ENCODE peak calls at places on chromosomes 16 and 17, in nine cellular contexts. J is mucosa of descending colon; W is naive thymus-derived CD8-positive, alpha-beta T cell; A is suprapubic skin; E is adrenal gland; B is iris pigment epithelial cell; Y is OCI-M1; T is activated naive CD4-positive, alpha-beta T cell treated with anti-CD3 and anti-CD28 coated beads for 36 hours; Z is spleen. D is an unnamed sample.

GRCh38 chr17:80785477-80786178 is 206.0 kb upstream of the CHMP6 start:
- DNase-seq in W (no peak), Z (no peak), J (no peak), A (no peak), B (no peak), T (peak; percentile 81), Y (no peak), E (no peak), D (no peak)

GRCh38 chr16:66908762-66909559 is 9.7 kb downstream of the CDH16 start:
- DNase-seq in W (no peak), J (no peak), Z (peak; percentile 55), E (no peak), B (no peak), A (no peak), Y (no peak), T (no peak), D (no peak)

GRCh38 chr16:72894291-72895151 is 153.4 kb downstream of the ZFHX3 start:
- DNase-seq in Y (no peak), B (no peak), Z (no peak), A (no peak), J (no peak), T (no peak), E (no peak), W (no peak), D (no peak)

GRCh38 chr17:16649585-16649984 is 4.1 kb downstream of the ZNF624 start:
- DNase-seq in E (no peak), J (no peak), W (no peak), T (no peak), A (no peak), Y (no peak), Z (no peak), B (no peak), D (no peak)

GRCh38 chr17:42521666-42522262 is 14.3 kb upstream of the NAGLU start:
- DNase-seq in T (no peak), J (no peak), E (peak; percentile 64), Y (no peak), B (no peak), Z (peak; percentile 67), W (no peak), A (no peak), D (no peak)

GRCh38 chr16:59878999-59879398 is 1144.9 kb upstream of the GOT2 start:
- DNase-seq in W (no peak), Z (no peak), Y (no peak), A (no peak), T (no peak), J (no peak), E (no peak), B (no peak), D (no peak)

GRCh38 chr16:1102921-1103648 is 7.0 kb upstream of the C1QTNF8 start:
- DNase-seq in A (no peak), T (peak; percentile 64), J (no peak), Y (peak; percentile 70), E (peak; percentile 50), Z (peak; percentile 89), B (no peak), W (peak; percentile 76), D (peak; percentile 59)

GRCh38 chr16:67470314-67470713 is 10.6 kb downstream of the ATP6V0D1 start:
- DNase-seq in T (no peak), Y (no peak), E (peak; percentile 98), W (no peak), J (no peak), Z (peak; percentile 82), B (no peak), A (no peak), D (no peak)

GRCh38 chr16:57091200-57091989 is 988 bp upstream of the CPNE2 start:
- DNase-seq in Y (no peak), J (peak; percentile 68), T (no peak), B (peak; percentile 56), A (no peak), Z (no peak), W (no peak), E (peak; percentile 34), D (no peak)

GRCh38 chr17:6279659-6280058 is 155.3 kb downstream of the AIPL1 start:
- DNase-seq in Z (no peak), J (no peak), A (no peak), B (no peak), T (peak; percentile 50), W (no peak), Y (peak; percentile 11), E (no peak), D (no peak)

GRCh38 chr17:66542967-66543525 is 240.6 kb downstream of the PRKCA start:
- DNase-seq in Y (no peak), B (peak; percentile 90), W (no peak), A (no peak), T (no peak), Z (no peak), E (no peak), J (no peak), D (no peak)

GRCh38 chr17:5635949-5636348 is 51.6 kb upstream of the NLRP1 start:
- DNase-seq in B (no peak), T (no peak), W (no peak), Z (no peak), J (no peak), E (no peak), A (no peak), Y (no peak), D (no peak)

GRCh38 chr17:13557077-13557476 is 44.7 kb downstream of the HS3ST3A1 start:
- DNase-seq in Y (no peak), J (no peak), T (no peak), E (no peak), Z (no peak), B (peak; percentile 87), A (no peak), W (no peak), D (no peak)

GRCh38 chr16:85728879-85729278 is 22.0 kb downstream of the C16orf74 start:
- DNase-seq in Z (no peak), Y (no peak), A (no peak), E (no peak), W (no peak), J (no peak), T (no peak), B (no peak), D (no peak)

GRCh38 chr16:75614247-75614897 is 8.7 kb downstream of the ADAT1 start:
- DNase-seq in E (no peak), T (no peak), A (no peak), B (peak; percentile 84), J (no peak), Z (no peak), Y (no peak), W (no peak), D (no peak)

GRCh38 chr16:84132527-84133285 is 12.3 kb downstream of the HSDL1 start:
- DNase-seq in J (no peak), B (peak; percentile 30), E (no peak), W (no peak), Y (peak; percentile 59), T (no peak), Z (no peak), A (no peak), D (no peak)

GRCh38 chr17:78892936-78893379 is 10.0 kb downstream of the CEP295NL start:
- DNase-seq in E (no peak), A (no peak), J (no peak), Z (no peak), T (no peak), B (no peak), Y (no peak), W (no peak), D (no peak)

GRCh38 chr17:1617620-1618174 is 10.9 kb downstream of the SLC43A2 start:
- DNase-seq in B (peak; percentile 85), Z (no peak), T (no peak), J (peak; percentile 86), Y (peak; percentile 21), A (no peak), E (peak; percentile 75), W (no peak), D (no peak)

GRCh38 chr17:64732336-64733006 is 70.4 kb upstream of the SMURF2 start:
- DNase-seq in J (no peak), E (peak; percentile 76), Y (no peak), A (peak; percentile 58), B (peak; percentile 56), T (no peak), Z (no peak), W (no peak), D (no peak)

GRCh38 chr16:85898521-85899442 is at the start of gene IRF8:
- DNase-seq in Y (no peak), J (peak; percentile 92), E (peak; percentile 58), T (peak; percentile 88), A (peak; percentile 70), B (peak; percentile 69), Z (peak; percentile 95), W (peak; percentile 70), D (peak; percentile 88)

GRCh38 chr16:75254359-75254837 is 3.0 kb upstream of the BCAR1 start:
- DNase-seq in W (no peak), E (peak; percentile 56), J (no peak), T (no peak), B (peak; percentile 91), A (peak; percentile 66), Y (no peak), Z (peak; percentile 66), D (no peak)

GRCh38 chr17:79261361-79262072 is 186.9 kb downstream of the ENGASE start:
- DNase-seq in E (no peak), A (no peak), Z (no peak), T (no peak), W (no peak), B (no peak), J (no peak), Y (no peak), D (no peak)

GRCh38 chr16:46826618-46827017 is 4.4 kb downstream of the C16orf87 start:
- DNase-seq in Z (no peak), E (no peak), B (peak; percentile 59), J (no peak), Y (no peak), A (no peak), W (no peak), T (no peak), D (no peak)

GRCh38 chr17:77772899-77773358 is 185.6 kb upstream of the TNRC6C start:
- DNase-seq in B (no peak), E (no peak), Y (no peak), J (no peak), T (no peak), W (no peak), A (no peak), Z (no peak), D (no peak)

GRCh38 chr16:2895813-2896212 is 12.8 kb downstream of the FLYWCH2 start:
- DNase-seq in J (no peak), E (no peak), B (peak; percentile 69), W (no peak), Y (no peak), A (no peak), T (no peak), Z (no peak), D (no peak)

GRCh38 chr16:89536886-89537548 is 23.5 kb upstream of the RPL13 start:
- DNase-seq in W (no peak), E (no peak), T (no peak), Z (no peak), B (peak; percentile 15), A (no peak), J (no peak), Y (no peak), D (no peak)

GRCh38 chr16:88306860-88307545 is 75.8 kb upstream of the ZNF469 start:
- DNase-seq in B (peak; percentile 92), Z (no peak), Y (peak; percentile 64), J (peak; percentile 29), W (no peak), T (no peak), E (peak; percentile 87), A (no peak), D (no peak)

D was measured in stimulated activated naive B cell treated with anti-CD40 and anti-IgM and Interleukin-4, amounts not matched to agents 10 μg/mL and 1 μg/mL and 100 μg/mL, for 72 hours.